ENCODE peak calls at places on chromosomes 7 and 10, in eight cellular contexts. K is fibroblast of pulmonary artery, M is NB4, R is lower lobe of right lung, W is aorta, D is colonic mucosa, B is AG10803, G is HFF-Myc. T is an unnamed sample.

GRCh38 chr7:65269150-65269856 is 104.4 kb upstream of the ZNF92 start:
- DNase-seq in B (no peak), R (peak; percentile 46), K (peak; percentile 22), D (peak; percentile 50), W (peak; percentile 53), G (peak; percentile 66), M (peak; percentile 93), T (peak; percentile 6)

GRCh38 chr10:55063817-55064216 is 262.8 kb upstream of the PCDH15 start:
- DNase-seq in K (peak; percentile 6), D (no peak), R (no peak), B (no peak), G (no peak), W (no peak), M (no peak), T (no peak)

GRCh38 chr10:6473430-6473829 is 106.6 kb downstream of the PRKCQ start:
- DNase-seq in R (no peak), G (no peak), K (no peak), M (peak; percentile 90), D (peak; percentile 20), B (no peak), W (no peak), T (no peak)

GRCh38 chr10:124827474-124827873 is 25.9 kb downstream of the ABRAXAS2 start:
- DNase-seq in R (no peak), M (peak; percentile 42), D (no peak), B (peak; percentile 24), G (no peak), K (peak; percentile 46), W (no peak), T (peak; percentile 37)

GRCh38 chr10:17742918-17743317 is 9.1 kb upstream of the TMEM236 start:
- DNase-seq in W (peak; percentile 80), R (peak; percentile 70), D (peak; percentile 74), K (peak; percentile 77), M (peak; percentile 56), B (peak; percentile 56), G (peak; percentile 55), T (peak; percentile 65)

GRCh38 chr7:149823191-149823630 is 15.0 kb upstream of the ZNF862 start:
- DNase-seq in G (no peak), D (no peak), M (no peak), W (no peak), B (no peak), R (peak; percentile 42), K (no peak), T (no peak)

GRCh38 chr7:44058759-44059218 is 6.6 kb downstream of the PGAM2 start:
- DNase-seq in M (no peak), R (peak; percentile 20), D (no peak), G (no peak), W (no peak), K (no peak), B (no peak), T (no peak)

GRCh38 chr7:129644634-129645230 is 33.2 kb downstream of the NRF1 start:
- DNase-seq in M (peak; percentile 64), D (no peak), B (peak; percentile 62), W (no peak), R (no peak), K (peak; percentile 79), G (no peak), T (peak; percentile 68)

GRCh38 chr10:96292971-96293909 is 11.0 kb upstream of the DNTT start:
- DNase-seq in K (peak; percentile 58), G (peak; percentile 11), W (no peak), D (peak; percentile 43), B (peak; percentile 51), M (peak; percentile 59), R (no peak), T (peak; percentile 47)

GRCh38 chr7:117007285-117007684 is 54.0 kb downstream of the ST7 start:
- DNase-seq in K (no peak), M (no peak), W (no peak), D (no peak), R (no peak), G (no peak), B (no peak), T (no peak)

GRCh38 chr10:70491614-70492013 is 13.0 kb downstream of the PALD1 start:
- DNase-seq in G (no peak), B (no peak), K (no peak), D (no peak), M (no peak), R (no peak), W (no peak), T (peak; percentile 30)
- H3K4me3 ChIP-seq in G (no peak overlapping the region), B (no peak overlapping the region), K (no peak overlapping the region), D (no peak overlapping the region), M (no peak overlapping the region), R (no peak overlapping the region), W (no peak overlapping the region), T (no peak overlapping the region)

DNA sequence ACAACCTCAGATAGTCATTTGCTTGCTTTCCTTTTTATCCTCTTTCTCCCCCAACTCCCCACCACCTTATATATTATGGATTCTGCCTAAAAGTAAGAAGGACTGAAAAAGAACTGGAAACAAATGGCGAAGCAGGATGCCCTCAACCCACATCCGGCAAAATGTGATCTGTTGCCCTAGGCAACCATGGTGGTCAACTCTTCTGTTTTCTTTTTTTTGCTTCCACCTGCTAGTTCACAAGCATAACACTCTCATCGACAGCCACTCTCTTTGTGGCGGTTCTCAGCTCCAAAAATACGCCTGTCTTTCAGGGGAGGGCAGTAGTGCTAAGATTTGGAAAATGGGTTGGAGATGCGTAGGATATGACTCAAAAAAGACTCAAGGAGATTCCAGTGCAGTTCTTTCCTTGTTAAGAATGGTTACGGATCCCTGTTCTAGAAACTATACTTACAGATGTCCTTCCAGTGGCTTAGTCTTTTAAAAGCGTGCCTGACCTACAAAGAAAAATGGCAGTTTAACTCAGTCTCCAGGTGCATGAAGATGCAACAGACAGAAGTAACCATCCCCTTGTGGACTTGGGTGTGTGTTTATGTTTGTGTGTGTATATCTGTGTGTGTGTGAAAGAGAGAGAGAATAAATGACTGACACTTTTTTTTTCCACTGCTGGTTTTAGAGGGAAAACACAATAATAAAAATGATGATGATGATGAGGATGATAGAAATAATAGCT is 10.7 kb downstream of the APBB1IP start:
- DNase-seq in M (no peak), D (peak; percentile 28), B (no peak), R (no peak), G (no peak), K (no peak), W (no peak), T (no peak)
- H3K4me3 ChIP-seq in M (no peak overlapping the region), D (no peak overlapping the region), B (no peak overlapping the region), R (no peak overlapping the region), G (no peak overlapping the region), K (no peak overlapping the region), W (no peak overlapping the region), T (no peak overlapping the region)

DNA sequence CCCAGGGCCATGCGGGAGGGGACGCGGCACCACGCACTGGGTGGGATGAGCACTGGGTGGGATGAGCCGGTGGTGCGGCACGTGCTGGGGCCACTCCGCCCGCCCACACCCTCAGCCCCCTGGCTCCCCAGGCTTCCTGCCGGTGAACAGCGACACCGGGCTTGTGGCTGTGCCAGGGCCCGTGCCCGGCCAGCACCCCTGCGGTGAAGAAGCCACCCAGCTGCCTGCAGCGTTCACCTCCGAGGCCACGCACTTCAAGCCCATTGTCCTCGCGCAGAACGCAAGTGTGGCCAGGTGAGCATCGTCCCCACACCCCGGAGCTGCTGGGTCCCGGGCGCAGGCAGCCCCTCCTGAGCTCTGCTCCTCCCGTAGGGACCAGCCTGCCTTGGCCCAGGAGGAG is 31.8 kb upstream of the UTF1 start:
- DNase-seq in M (no peak), W (no peak), D (no peak), B (no peak), R (no peak), K (no peak), G (no peak), T (no peak)
- H3K4me3 ChIP-seq in M (no peak overlapping the region), W (no peak overlapping the region), D (no peak overlapping the region), B (no peak overlapping the region), R (no peak overlapping the region), K (no peak overlapping the region), G (no peak overlapping the region), T (no peak overlapping the region)

GRCh38 chr7:727104-727805 is at the start of gene PRKAR1B:
- DNase-seq in G (no peak), B (no peak), M (peak; percentile 67), R (peak; percentile 50), W (no peak), D (peak; percentile 72), K (no peak), T (no peak)

GRCh38 chr7:728602-729001 is 1.5 kb upstream of the PRKAR1B start:
- DNase-seq in M (no peak), B (no peak), K (no peak), G (no peak), W (no peak), D (peak; percentile 15), R (peak; percentile 33), T (no peak)

GRCh38 chr7:726854-727103 is 280 bp downstream of the DNAAF5 start:
- DNase-seq in D (no peak), R (no peak), B (no peak), G (no peak), M (no peak), W (no peak), K (no peak), T (no peak)

GRCh38 chr7:729154-730000 is 2.3 kb upstream of the PRKAR1B start:
- DNase-seq in G (no peak), B (no peak), W (no peak), R (peak; percentile 33), D (no peak), K (no peak), M (no peak), T (no peak)

GRCh38 chr7:727806-728460 is 852 bp upstream of the PRKAR1B start:
- DNase-seq in K (peak; percentile 26), G (no peak), B (peak; percentile 13), M (no peak), R (peak; percentile 20), W (no peak), D (peak; percentile 37), T (peak; percentile 26)
- H3K4me3 ChIP-seq in K (peak overlapping the region; percentile 59), G (peak overlapping the region; percentile 66), B (peak overlapping the region; percentile 65), M (peak overlapping the region; percentile 61), R (peak overlapping the region; percentile 72), W (peak overlapping the region; percentile 84), D (peak overlapping the region; percentile 87), T (peak overlapping the region; percentile 62)

GRCh38 chr10:44566786-44567185 is 181.9 kb upstream of the CXCL12 start:
- DNase-seq in B (no peak), D (no peak), K (no peak), G (no peak), R (no peak), W (no peak), M (no peak), T (no peak)
- H3K4me3 ChIP-seq in B (no peak overlapping the region), D (no peak overlapping the region), K (no peak overlapping the region), G (no peak overlapping the region), R (no peak overlapping the region), W (no peak overlapping the region), M (no peak overlapping the region), T (no peak overlapping the region)

GRCh38 chr7:122688385-122688998 is 10.4 kb downstream of the RNF133 start:
- DNase-seq in G (no peak), W (no peak), D (no peak), R (no peak), K (no peak), M (no peak), B (no peak), T (no peak)
- H3K4me3 ChIP-seq in G (no peak overlapping the region), W (no peak overlapping the region), D (no peak overlapping the region), R (no peak overlapping the region), K (no peak overlapping the region), M (no peak overlapping the region), B (no peak overlapping the region), T (no peak overlapping the region)

GRCh38 chr7:24967696-24968095 is 12.3 kb downstream of the OSBPL3 start:
- DNase-seq in G (no peak), M (no peak), R (no peak), B (no peak), W (no peak), D (no peak), K (no peak), T (no peak)
- H3K4me3 ChIP-seq in G (no peak overlapping the region), M (no peak overlapping the region), R (no peak overlapping the region), B (no peak overlapping the region), W (no peak overlapping the region), D (no peak overlapping the region), K (no peak overlapping the region), T (no peak overlapping the region)